ENCODE peak calls at places on chromosome 12, in nine cellular contexts. I is ovary, L is HL-60, C is PC-3, E is left ventricle myocardium inferior, V is NB4, P is upper lobe of right lung, U is choroid plexus epithelial cell, Z is fibroblast of lung. G is an unnamed sample.

GRCh38 chr12:22982635-22983034 is 357.7 kb downstream of the ETNK1 start:
- DNase-seq in I (no peak), L (no peak), C (no peak), E (no peak), V (no peak), P (no peak), U (peak), Z (no peak), G (no peak)

GRCh38 chr12:25929096-25929637 is 29.3 kb upstream of the RASSF8 start:
- DNase-seq in I (no peak), L (no peak), C (peak), E (no peak), V (no peak), P (no peak), U (no peak), Z (no peak), G (no peak)

GRCh38 chr12:29088611-29089219 is 60.4 kb upstream of the FAR2 start:
- DNase-seq in I (no peak), L (no peak), C (peak), E (no peak), V (peak), P (no peak), U (peak), Z (peak), G (no peak)

GRCh38 chr12:67356400-67356799 is 87.2 kb downstream of the CAND1 start:
- DNase-seq in I (no peak), L (no peak), C (no peak), E (no peak), V (no peak), P (no peak), U (no peak), Z (no peak), G (no peak)

GRCh38 chr12:76879710-76880025 is 849 bp upstream of the CSRP2 start:
- DNase-seq in I (no peak), L (no peak), C (no peak), E (no peak), V (no peak), P (no peak), U (no peak), Z (no peak), G (no peak)

GRCh38 chr12:7129647-7130536 is at the start of gene CLSTN3:
- DNase-seq in I (peak), L (no peak), C (peak), E (peak), V (peak), P (peak), U (peak), Z (peak), G (no peak)

GRCh38 chr12:33427071-33427470 is 12.5 kb downstream of the SYT10 start:
- DNase-seq in I (no peak), L (peak), C (peak), E (no peak), V (peak), P (no peak), U (no peak), Z (no peak), G (no peak)

GRCh38 chr12:117461732-117462131 is 100.3 kb upstream of the NOS1 start:
- DNase-seq in I (no peak), L (no peak), C (no peak), E (no peak), V (no peak), P (no peak), U (no peak), Z (no peak), G (no peak)

GRCh38 chr12:9070351-9070750 is 45.4 kb downstream of the A2M start:
- DNase-seq in I (no peak), L (no peak), C (no peak), E (no peak), V (no peak), P (no peak), U (no peak), Z (no peak), G (no peak)

GRCh38 chr12:27709932-27710591 is 570 bp upstream of the MRPS35 start:
- DNase-seq in I (peak), L (peak), C (peak), E (no peak), V (peak), P (peak), U (peak), Z (peak), G (peak)

GRCh38 chr12:91542048-91542447 is 359.4 kb upstream of the DCN start:
- DNase-seq in I (no peak), L (no peak), C (no peak), E (no peak), V (no peak), P (no peak), U (no peak), Z (no peak), G (no peak)

GRCh38 chr12:52217223-52217622 is 15.8 kb upstream of the KRT7 start:
- DNase-seq in I (no peak), L (no peak), C (peak), E (peak), V (no peak), P (peak), U (no peak), Z (no peak), G (no peak)

GRCh38 chr12:132711169-132711843 is 664 bp downstream of the PGAM5 start:
- DNase-seq in I (no peak), L (peak), C (no peak), E (no peak), V (peak), P (peak), U (peak), Z (peak), G (no peak)

GRCh38 chr12:118183711-118184110 is 47.8 kb downstream of the PEBP1 start:
- DNase-seq in I (no peak), L (no peak), C (peak), E (no peak), V (no peak), P (no peak), U (no peak), Z (peak), G (no peak)

GRCh38 chr12:11650279-11650696 is 814 bp downstream of the ETV6 start:
- DNase-seq in I (peak), L (no peak), C (no peak), E (peak), V (peak), P (no peak), U (no peak), Z (no peak), G (no peak)

GRCh38 chr12:3869860-3870259 is 3.3 kb downstream of the PARP11 start:
- DNase-seq in I (no peak), L (no peak), C (no peak), E (no peak), V (no peak), P (no peak), U (peak), Z (no peak), G (no peak)

GRCh38 chr12:89863968-89864367 is 155.3 kb upstream of the ATP2B1 start:
- DNase-seq in I (no peak), L (no peak), C (no peak), E (no peak), V (peak), P (no peak), U (no peak), Z (no peak), G (no peak)

GRCh38 chr12:89864419-89864818 is 155.8 kb upstream of the ATP2B1 start:
- DNase-seq in I (no peak), L (no peak), C (no peak), E (no peak), V (no peak), P (no peak), U (no peak), Z (no peak), G (no peak)

GRCh38 chr12:89861086-89861485 is 152.4 kb upstream of the ATP2B1 start:
- DNase-seq in I (no peak), L (no peak), C (peak), E (no peak), V (no peak), P (no peak), U (peak), Z (no peak), G (no peak)

GRCh38 chr12:89863332-89863938 is 154.8 kb upstream of the ATP2B1 start:
- DNase-seq in I (no peak), L (no peak), C (no peak), E (no peak), V (peak), P (no peak), U (no peak), Z (no peak), G (no peak)

GRCh38 chr12:89862511-89863331 is 154.1 kb upstream of the ATP2B1 start:
- DNase-seq in I (no peak), L (peak), C (no peak), E (no peak), V (peak), P (no peak), U (peak), Z (peak), G (no peak)
- H3K4me3 ChIP-seq in I (no peak), L (no peak), C (no peak), E (peak), V (peak), P (no peak), U (no peak), Z (no peak), G (no peak)

GRCh38 chr12:120092531-120093335 is 23.8 kb downstream of the RAB35 start:
- DNase-seq in I (no peak), L (no peak), C (no peak), E (no peak), V (no peak), P (no peak), U (no peak), Z (no peak), G (no peak)
- TF ChIP-seq CTCF in I (no peak), L (no peak), C (no peak), E (no peak), V (no peak), P (no peak), U (no peak), Z (no peak), G (no peak)

DNA sequence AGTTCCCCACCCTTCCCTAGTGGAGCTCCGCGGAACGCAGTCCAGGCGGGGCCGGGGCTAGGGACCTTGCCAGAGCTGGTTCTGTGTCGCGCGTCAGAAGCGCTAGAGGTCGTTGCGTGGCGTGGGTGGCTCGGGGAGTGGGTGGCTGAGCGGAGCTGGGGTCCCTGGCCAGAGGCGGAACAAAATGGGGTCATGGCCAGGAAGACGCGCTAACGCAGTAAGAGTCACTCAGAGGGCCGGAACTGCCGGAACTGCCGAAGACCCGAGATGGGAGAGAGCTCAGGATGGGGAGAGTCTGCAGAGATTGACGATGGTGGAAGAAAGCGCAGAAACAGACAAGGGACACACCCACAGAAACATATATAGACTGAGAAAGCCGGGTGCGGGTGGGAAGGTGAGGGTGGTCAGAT is 4.8 kb downstream of the DGKA start:
- DNase-seq in I (peak), L (no peak), C (no peak), E (peak), V (no peak), P (peak), U (peak), Z (no peak), G (no peak)
- H3K4me3 ChIP-seq in I (no peak), L (no peak), C (no peak), E (peak), V (no peak), P (peak), U (peak), Z (no peak), G (no peak)

DNA sequence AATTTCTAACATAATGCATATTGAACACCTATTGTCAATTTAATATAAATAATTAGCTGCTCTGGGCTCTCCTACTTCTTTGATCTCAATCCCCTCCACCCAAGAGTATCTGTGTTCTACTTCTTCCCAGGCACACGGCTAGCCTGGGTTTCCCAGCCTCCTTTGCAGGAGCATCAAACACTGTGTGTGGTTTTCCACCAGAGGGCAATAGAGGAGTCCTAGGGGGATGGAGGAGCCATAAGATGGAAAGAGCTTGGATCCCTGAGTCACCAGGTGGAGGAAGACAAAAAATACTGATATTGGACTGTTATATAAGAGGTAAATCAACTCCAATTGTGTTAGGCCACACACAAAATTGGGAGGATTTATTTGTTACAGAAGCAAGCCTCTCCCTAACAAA is 333.7 kb downstream of the GLT1D1 start:
- DNase-seq in I (no peak), L (peak), C (peak), E (no peak), V (peak), P (no peak), U (peak), Z (no peak), G (no peak)
- TF ChIP-seq CTCF in I (no peak), L (no peak), C (peak), E (no peak), V (peak), P (no peak), U (peak), Z (no peak), G (peak)

GRCh38 chr12:19970116-19970515 is 398.2 kb upstream of the PDE3A start:
- DNase-seq in I (no peak), L (no peak), C (no peak), E (no peak), V (no peak), P (no peak), U (peak), Z (peak), G (no peak)

GRCh38 chr12:19971881-19972280 is 396.5 kb upstream of the PDE3A start:
- DNase-seq in I (no peak), L (no peak), C (no peak), E (no peak), V (no peak), P (no peak), U (no peak), Z (no peak), G (no peak)

GRCh38 chr12:19972325-19973288 is 395.7 kb upstream of the PDE3A start:
- DNase-seq in I (no peak), L (no peak), C (no peak), E (no peak), V (no peak), P (no peak), U (no peak), Z (no peak), G (no peak)

GRCh38 chr12:19970826-19971225 is 397.5 kb upstream of the PDE3A start:
- DNase-seq in I (no peak), L (no peak), C (no peak), E (no peak), V (no peak), P (no peak), U (no peak), Z (no peak), G (no peak)

DNA sequence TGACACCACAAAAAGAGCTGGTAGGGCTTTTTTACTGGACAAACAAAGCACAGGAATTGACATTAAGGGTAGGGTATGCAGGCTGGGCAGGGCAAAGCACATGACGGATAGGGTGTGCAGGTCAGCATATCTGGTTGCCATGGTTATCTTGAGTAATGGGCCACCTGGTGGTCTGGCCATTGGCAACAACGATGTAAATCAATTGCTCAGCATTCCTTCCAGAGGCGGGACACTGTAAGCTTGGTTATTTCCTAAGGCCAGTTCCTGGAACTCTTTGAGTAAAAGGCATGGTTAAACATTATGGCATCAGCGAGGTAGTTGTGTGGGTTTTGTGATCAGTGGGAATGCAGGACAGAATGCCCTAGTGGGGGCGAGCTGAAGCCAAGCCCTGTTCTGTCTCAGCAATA is 396.9 kb upstream of the PDE3A start:
- DNase-seq in I (no peak), L (no peak), C (no peak), E (no peak), V (no peak), P (no peak), U (peak), Z (peak), G (peak)
- H3K4me3 ChIP-seq in I (no peak), L (no peak), C (no peak), E (no peak), V (no peak), P (no peak), U (no peak), Z (no peak), G (no peak)

GRCh38 chr12:47033797-47034555 is 45.4 kb upstream of the PCED1B start:
- DNase-seq in I (no peak), L (no peak), C (peak), E (no peak), V (no peak), P (no peak), U (no peak), Z (no peak), G (no peak)
- TF ChIP-seq CTCF in I (no peak), L (no peak), C (no peak), E (no peak), V (no peak), P (no peak), U (no peak), Z (no peak), G (no peak)

GRCh38 chr12:2247109-2247508 is 194.3 kb downstream of the CACNA1C start:
- DNase-seq in I (no peak), L (no peak), C (no peak), E (no peak), V (no peak), P (no peak), U (no peak), Z (no peak), G (no peak)

GRCh38 chr12:2250797-2251196 is 198.0 kb downstream of the CACNA1C start:
- DNase-seq in I (no peak), L (no peak), C (no peak), E (no peak), V (no peak), P (no peak), U (no peak), Z (no peak), G (no peak)

GRCh38 chr12:2248087-2248900 is 195.5 kb downstream of the CACNA1C start:
- DNase-seq in I (no peak), L (no peak), C (no peak), E (no peak), V (no peak), P (no peak), U (peak), Z (peak), G (no peak)

GRCh38 chr12:2246358-2246757 is 193.6 kb downstream of the CACNA1C start:
- DNase-seq in I (no peak), L (no peak), C (no peak), E (no peak), V (no peak), P (no peak), U (no peak), Z (no peak), G (no peak)

GRCh38 chr12:2248901-2249381 is 196.2 kb downstream of the CACNA1C start:
- DNase-seq in I (no peak), L (no peak), C (no peak), E (peak), V (no peak), P (no peak), U (no peak), Z (peak), G (no peak)
- H3K4me3 ChIP-seq in I (no peak), L (no peak), C (no peak), E (no peak), V (no peak), P (no peak), U (no peak), Z (no peak), G (no peak)

DNA sequence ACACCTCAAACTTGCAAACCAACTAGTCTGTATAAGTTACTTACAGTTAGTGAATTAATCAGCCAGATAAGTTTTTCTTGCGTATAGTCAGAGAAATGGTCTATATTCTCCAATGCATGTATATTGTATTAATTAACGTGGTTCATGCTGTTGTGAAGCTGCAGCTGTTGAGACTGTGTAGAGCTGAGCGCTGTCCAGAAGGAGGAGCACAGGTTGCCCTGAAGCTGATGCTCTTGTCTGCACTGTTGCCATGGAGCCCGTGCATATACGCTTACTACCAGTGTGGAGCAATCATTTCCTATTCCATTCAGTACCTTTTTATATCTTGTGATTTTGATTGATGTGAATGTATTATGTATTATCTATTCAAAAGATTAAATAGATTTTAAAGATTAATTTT is 74.3 kb upstream of the ARID2 start:
- DNase-seq in I (no peak), L (peak), C (peak), E (no peak), V (peak), P (no peak), U (peak), Z (no peak), G (no peak)
- TF ChIP-seq CTCF in I (no peak), L (no peak), C (peak), E (peak), V (no peak), P (no peak), U (peak), Z (no peak), G (no peak)

GRCh38 chr12:121438207-121438606 is 38.3 kb downstream of the RNF34 start:
- DNase-seq in I (no peak), L (no peak), C (no peak), E (no peak), V (no peak), P (no peak), U (no peak), Z (no peak), G (no peak)

GRCh38 chr12:121439715-121440114 is 39.8 kb downstream of the RNF34 start:
- DNase-seq in I (no peak), L (no peak), C (no peak), E (no peak), V (no peak), P (no peak), U (no peak), Z (no peak), G (no peak)

GRCh38 chr12:121436706-121437105 is 36.8 kb downstream of the RNF34 start:
- DNase-seq in I (no peak), L (no peak), C (no peak), E (no peak), V (no peak), P (no peak), U (no peak), Z (no peak), G (no peak)

GRCh38 chr12:121440768-121441167 is 40.9 kb downstream of the RNF34 start:
- DNase-seq in I (no peak), L (no peak), C (no peak), E (no peak), V (no peak), P (no peak), U (no peak), Z (no peak), G (no peak)

DNA sequence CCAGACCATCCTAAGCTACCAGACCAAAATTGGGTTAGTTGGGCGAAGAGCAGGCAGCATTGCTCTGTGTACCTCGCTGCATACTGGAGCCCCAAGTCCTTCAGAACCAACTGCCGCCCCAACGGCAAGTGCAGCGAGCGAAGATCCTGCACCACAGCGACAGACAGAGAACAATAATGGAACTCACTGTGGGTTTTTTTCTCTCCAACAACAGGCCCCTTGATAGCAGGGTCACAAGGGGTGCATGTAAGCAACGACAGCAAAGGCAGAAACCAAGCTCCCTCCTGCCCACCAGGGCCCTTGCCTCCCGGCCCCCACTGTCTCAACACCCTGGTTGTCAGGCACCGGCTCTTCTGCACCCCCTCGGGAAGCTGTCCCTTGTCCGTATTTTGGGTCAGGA is 39.0 kb downstream of the RNF34 start:
- DNase-seq in I (no peak), L (no peak), C (no peak), E (no peak), V (no peak), P (no peak), U (no peak), Z (no peak), G (no peak)
- H3K4me3 ChIP-seq in I (no peak), L (no peak), C (no peak), E (no peak), V (no peak), P (no peak), U (no peak), Z (no peak), G (no peak)